ENCODE peak calls at places on chromosomes 3 and 15, in six cellular contexts. L, I, E, R, V and N are unnamed samples. For H3K4me1, the result is how much of the 10 kb centered on the place peaks cover.

GRCh38 chr3:69051796-69052566 is at the start of gene TMF1:
- DNase-seq in V (peak), E (peak), I (peak), R (peak), L (peak), N (peak)

GRCh38 chr3:43038010-43038409 is 58.9 kb downstream of the GASK1A start:
- DNase-seq in I (no peak), E (no peak), V (no peak), L (no peak), R (no peak), N (no peak)

GRCh38 chr3:105915524-105915923 is 46.7 kb upstream of the CBLB start:
- DNase-seq in E (peak), V (no peak), I (no peak), L (no peak), R (no peak), N (no peak)

GRCh38 chr15:99230867-99231266 is 18.5 kb downstream of the TTC23 start:
- DNase-seq in I (no peak), L (no peak), V (no peak), E (no peak), R (no peak), N (no peak)

GRCh38 chr15:71489570-71489969 is 320.8 kb upstream of the NR2E3 start:
- DNase-seq in R (no peak), E (no peak), L (no peak), V (no peak), I (no peak), N (no peak)

GRCh38 chr3:177050466-177051237 is 146.6 kb downstream of the TBL1XR1 start:
- DNase-seq in V (no peak), R (no peak), L (peak), E (peak), I (no peak), N (no peak)

GRCh38 chr15:40942337-40942854 is 10.9 kb upstream of the CHAC1 start:
- DNase-seq in I (no peak), V (no peak), R (no peak), L (no peak), E (no peak), N (no peak)

GRCh38 chr3:155970406-155970805 is 100.0 kb downstream of the GMPS start:
- DNase-seq in E (no peak), V (no peak), L (no peak), R (no peak), I (no peak), N (no peak)

GRCh38 chr3:71724584-71725278 is 471 bp downstream of the EIF4E3 start:
- DNase-seq in E (no peak), V (peak), L (peak), I (peak), R (peak), N (no peak)

GRCh38 chr3:21645121-21645897 is 105.7 kb downstream of the ZNF385D start:
- DNase-seq in R (no peak), V (peak), L (no peak), E (peak), I (peak), N (peak)

GRCh38 chr3:49120096-49120437 is 556 bp downstream of the USP19 start:
- DNase-seq in I (no peak), V (no peak), L (peak), R (no peak), E (peak), N (no peak)

GRCh38 chr15:74589826-74590225 is 25.8 kb upstream of the CLK3 start:
- DNase-seq in V (no peak), R (no peak), I (no peak), E (no peak), L (no peak), N (no peak)

GRCh38 chr15:59347915-59348314 is 24.8 kb downstream of the MYO1E start:
- DNase-seq in L (no peak), V (no peak), E (no peak), I (no peak), R (no peak), N (no peak)

GRCh38 chr3:123951522-123952447 is 9.2 kb downstream of the CCDC14 start:
- DNase-seq in V (no peak), I (no peak), R (no peak), E (peak), L (no peak), N (no peak)

GRCh38 chr15:90465930-90466567 is 63.7 kb upstream of the CRTC3 start:
- DNase-seq in L (no peak), I (no peak), R (no peak), V (no peak), E (peak), N (no peak)

GRCh38 chr15:57134877-57135276 is 216.4 kb downstream of the TCF12 start:
- DNase-seq in V (no peak), E (peak), R (no peak), L (no peak), I (no peak), N (no peak)

GRCh38 chr15:22735781-22736180 is 50.7 kb upstream of the NIPA1 start:
- DNase-seq in R (no peak), V (no peak), E (peak), L (peak), I (no peak), N (no peak)

GRCh38 chr3:71369733-71370391 is 213.7 kb downstream of the FOXP1 start:
- DNase-seq in E (peak), L (no peak), R (no peak), I (no peak), V (no peak), N (no peak)

GRCh38 chr3:29912600-29913288 is 631.9 kb downstream of the RBMS3 start:
- DNase-seq in E (no peak), L (no peak), V (no peak), I (no peak), R (no peak), N (no peak)

GRCh38 chr15:87689716-87690115 is 566.8 kb downstream of the NTRK3 start:
- DNase-seq in E (no peak), L (no peak), I (no peak), V (no peak), R (no peak), N (no peak)

GRCh38 chr3:14773691-14774128 is 45.1 kb upstream of the FGD5 start:
- DNase-seq in I (no peak), L (no peak), E (no peak), R (no peak), V (no peak), N (no peak)

GRCh38 chr15:59039225-59039624 is 51.8 kb downstream of the RNF111 start:
- DNase-seq in R (no peak), E (no peak), L (no peak), V (no peak), I (no peak), N (no peak)

GRCh38 chr3:49465269-49466034 is 4.6 kb upstream of the DAG1 start:
- DNase-seq in E (peak), V (peak), L (no peak), I (no peak), R (peak), N (no peak)

GRCh38 chr3:127556565-127556964 is 34.0 kb downstream of the TPRA1 start:
- DNase-seq in L (no peak), I (no peak), E (no peak), R (no peak), V (no peak), N (no peak)

DNA sequence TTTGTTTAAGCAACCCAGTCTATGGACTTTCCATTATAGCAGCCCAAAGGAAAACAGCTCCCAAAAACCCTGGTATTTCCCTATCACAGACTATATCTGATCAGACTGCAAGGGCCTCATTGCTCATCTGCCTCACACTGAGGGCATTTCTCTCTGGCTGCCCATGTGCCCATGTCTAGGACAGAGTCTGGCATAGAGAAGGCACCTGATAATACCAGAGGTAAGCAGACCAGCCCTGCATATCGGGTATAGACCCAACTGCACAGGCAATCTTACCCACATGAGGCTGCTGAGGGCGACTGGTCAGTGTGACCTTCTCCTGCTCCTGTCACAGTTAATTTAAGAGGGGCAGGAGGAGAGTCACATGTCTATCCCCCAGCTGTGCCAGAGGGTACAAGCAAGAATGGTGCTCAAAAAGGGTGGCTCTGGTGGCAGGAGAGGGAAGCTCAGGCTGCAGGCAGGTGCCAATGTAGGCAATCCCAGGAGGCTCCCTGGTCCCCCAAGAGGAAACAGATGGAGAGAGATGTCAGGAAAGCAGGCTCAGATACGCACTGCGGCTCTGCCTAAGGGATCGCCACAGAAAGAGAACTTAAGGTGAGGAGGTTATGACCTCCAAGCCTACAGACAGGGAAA is 3.1 kb downstream of the CSRNP1 start:
- DNase-seq in L (no peak), E (no peak), V (no peak), R (no peak), I (no peak), N (no peak)
- H3K4me1 ChIP-seq in L (half or more), E (half or more), V (under half), R (half or more), I (half or more), N (half or more)

GRCh38 chr3:4524423-4524769 is 31.2 kb downstream of the ITPR1 start:
- DNase-seq in L (no peak), V (peak), R (no peak), I (no peak), E (peak), N (no peak)

GRCh38 chr3:4520013-4520881 is 27.1 kb downstream of the ITPR1 start:
- DNase-seq in I (no peak), R (no peak), L (no peak), V (no peak), E (no peak), N (no peak)

GRCh38 chr3:4522962-4523361 is 29.8 kb downstream of the ITPR1 start:
- DNase-seq in R (no peak), V (no peak), L (no peak), E (no peak), I (no peak), N (no peak)

GRCh38 chr3:4525555-4526238 is 32.5 kb downstream of the ITPR1 start:
- DNase-seq in L (no peak), I (no peak), V (no peak), E (no peak), R (no peak), N (no peak)

GRCh38 chr3:4523710-4524422 is 30.7 kb downstream of the ITPR1 start:
- DNase-seq in I (no peak), L (no peak), V (no peak), R (no peak), E (no peak), N (no peak)
- H3K27ac ChIP-seq in I (no peak), L (no peak), V (no peak), R (no peak), E (no peak), N (peak)

GRCh38 chr15:29919380-29919881 is 97.2 kb upstream of the TJP1 start:
- DNase-seq in V (no peak), L (no peak), R (no peak), I (no peak), E (no peak), N (no peak)

GRCh38 chr15:29921130-29921601 is 98.9 kb upstream of the TJP1 start:
- DNase-seq in E (peak), V (no peak), I (no peak), R (no peak), L (no peak), N (no peak)

GRCh38 chr15:29920515-29920914 is 98.2 kb upstream of the TJP1 start:
- DNase-seq in E (peak), L (no peak), R (peak), V (no peak), I (no peak), N (no peak)

GRCh38 chr15:29914441-29915053 is 92.3 kb upstream of the TJP1 start:
- DNase-seq in I (no peak), V (no peak), L (no peak), E (no peak), R (no peak), N (no peak)

DNA sequence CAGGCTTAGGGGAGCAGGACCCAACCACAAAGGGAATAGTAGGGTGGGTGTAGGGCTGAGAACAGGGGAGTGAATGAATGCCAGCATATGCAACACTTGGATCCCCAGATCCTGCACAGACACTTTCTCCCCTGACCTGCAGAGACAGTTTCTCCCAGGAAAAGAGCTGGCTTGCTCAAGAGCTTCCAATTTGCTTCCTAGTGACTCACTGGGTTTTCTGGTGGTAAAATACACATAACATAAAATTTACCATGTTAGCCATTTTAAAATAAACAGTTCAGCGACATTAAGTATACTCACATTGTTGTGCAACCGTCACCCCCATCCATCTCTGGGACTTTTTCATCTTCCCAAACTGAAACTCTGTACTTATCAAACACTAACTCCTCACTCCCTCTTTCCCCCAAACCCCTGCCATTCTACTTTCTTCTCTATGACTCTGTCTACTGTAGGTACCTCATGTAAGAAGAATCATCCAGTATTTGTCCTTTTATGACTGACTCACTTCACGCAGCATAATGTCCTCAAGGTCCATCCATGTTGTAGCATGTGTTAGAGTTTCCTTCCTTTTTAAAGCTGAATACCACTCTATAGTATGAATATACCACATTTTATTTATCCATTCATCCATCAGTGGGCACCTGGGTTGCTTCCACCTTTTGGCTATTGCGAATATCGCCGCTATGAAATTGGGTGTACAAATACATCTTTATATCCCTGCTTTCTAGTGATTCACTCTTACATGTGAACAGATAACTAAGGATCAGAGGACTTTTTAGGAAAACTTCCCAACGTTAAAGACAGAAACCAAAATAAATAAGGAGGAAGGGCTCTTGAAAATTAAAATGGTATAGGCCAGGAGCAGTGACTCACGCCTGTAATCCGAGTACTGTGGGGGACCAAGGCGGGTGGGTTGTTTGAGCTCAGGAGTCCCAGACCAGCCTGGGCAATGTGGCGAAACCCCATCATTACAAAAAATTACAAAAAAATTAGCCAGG is 95.6 kb upstream of the TJP1 start:
- DNase-seq in I (no peak), L (peak), E (peak), R (no peak), V (no peak), N (no peak)
- H3K4me1 ChIP-seq in I (under half), L (half or more), E (under half), R (under half), V (under half), N (under half)

GRCh38 chr3:120595788-120596115 is 384 bp upstream of the NDUFB4 start:
- DNase-seq in V (no peak), E (no peak), I (no peak), R (no peak), L (no peak), N (no peak)
- H3K27ac ChIP-seq in V (peak), E (peak), I (peak), R (peak), L (no peak), N (peak)